ENCODE peak calls at places on chromosomes 7 and 10, in six cellular contexts. One of them, this sample, is unnamed. For H3K36me3, the result is how much of the 10 kb centered on the place peaks cover.

GRCh38 chr7:80821781-80822180 is 97.1 kb downstream of the SEMA3C start:
- DNase-seq in GM23338: no peak
- DNase-seq in GM23248: no peak
- DNase-seq in tibial nerve: no peak
- DNase-seq in cardiac muscle cell: peak
- DNase-seq in ovary: no peak
- DNase-seq in this sample: no peak

GRCh38 chr10:114665406-114665805 is 7.3 kb upstream of the ABLIM1 start:
- DNase-seq in ovary: no peak
- DNase-seq in cardiac muscle cell: no peak
- DNase-seq in tibial nerve: no peak
- DNase-seq in GM23248: no peak
- DNase-seq in GM23338: no peak
- DNase-seq in this sample: no peak

GRCh38 chr10:3099291-3100092 is 32.1 kb downstream of the PFKP start:
- DNase-seq in cardiac muscle cell: peak
- DNase-seq in GM23248: peak
- DNase-seq in ovary: no peak
- DNase-seq in GM23338: no peak
- DNase-seq in tibial nerve: no peak
- DNase-seq in this sample: no peak

GRCh38 chr10:85492684-85493083 is 873.9 kb downstream of the GRID1 start:
- DNase-seq in ovary: no peak
- DNase-seq in GM23248: no peak
- DNase-seq in tibial nerve: no peak
- DNase-seq in cardiac muscle cell: no peak
- DNase-seq in GM23338: peak
- DNase-seq in this sample: no peak

GRCh38 chr7:131015131-131015954 is 281.3 kb upstream of the KLF14 start:
- DNase-seq in cardiac muscle cell: peak
- DNase-seq in ovary: no peak
- DNase-seq in GM23248: peak
- DNase-seq in GM23338: no peak
- DNase-seq in tibial nerve: no peak
- DNase-seq in this sample: no peak

GRCh38 chr10:75774780-75775490 is 343.5 kb downstream of the LRMDA start:
- DNase-seq in ovary: peak
- DNase-seq in cardiac muscle cell: peak
- DNase-seq in GM23248: no peak
- DNase-seq in tibial nerve: no peak
- DNase-seq in GM23338: no peak
- DNase-seq in this sample: no peak

GRCh38 chr10:117165557-117166419 is 27.7 kb upstream of the VAX1 start:
- DNase-seq in tibial nerve: no peak
- DNase-seq in cardiac muscle cell: peak
- DNase-seq in GM23248: peak
- DNase-seq in ovary: no peak
- DNase-seq in GM23338: peak
- DNase-seq in this sample: no peak

GRCh38 chr7:35465791-35466336 is 212.0 kb upstream of the TBX20 start:
- DNase-seq in ovary: no peak
- DNase-seq in GM23248: no peak
- DNase-seq in cardiac muscle cell: no peak
- DNase-seq in tibial nerve: no peak
- DNase-seq in GM23338: no peak
- DNase-seq in this sample: no peak

GRCh38 chr7:17690030-17690429 is 250.3 kb downstream of the SNX13 start:
- DNase-seq in cardiac muscle cell: peak
- DNase-seq in ovary: no peak
- DNase-seq in GM23248: peak
- DNase-seq in GM23338: no peak
- DNase-seq in tibial nerve: no peak
- DNase-seq in this sample: no peak

GRCh38 chr10:90352288-90352687 is 505.6 kb downstream of the HTR7 start:
- DNase-seq in cardiac muscle cell: peak
- DNase-seq in tibial nerve: no peak
- DNase-seq in GM23338: peak
- DNase-seq in GM23248: no peak
- DNase-seq in ovary: no peak
- DNase-seq in this sample: no peak

GRCh38 chr7:157389951-157390730 is 53.3 kb downstream of the DNAJB6 start:
- DNase-seq in tibial nerve: no peak
- DNase-seq in GM23248: peak
- DNase-seq in GM23338: no peak
- DNase-seq in cardiac muscle cell: peak
- DNase-seq in ovary: no peak
- DNase-seq in this sample: peak

GRCh38 chr7:157383868-157384267 is 47.1 kb downstream of the DNAJB6 start:
- DNase-seq in GM23248: no peak
- DNase-seq in cardiac muscle cell: no peak
- DNase-seq in tibial nerve: no peak
- DNase-seq in ovary: no peak
- DNase-seq in GM23338: no peak
- DNase-seq in this sample: no peak

GRCh38 chr7:157384301-157384700 is 47.5 kb downstream of the DNAJB6 start:
- DNase-seq in GM23248: no peak
- DNase-seq in cardiac muscle cell: peak
- DNase-seq in ovary: no peak
- DNase-seq in tibial nerve: no peak
- DNase-seq in GM23338: no peak
- DNase-seq in this sample: no peak

GRCh38 chr7:157391036-157391710 is 54.4 kb downstream of the DNAJB6 start:
- DNase-seq in GM23248: no peak
- DNase-seq in cardiac muscle cell: no peak
- DNase-seq in ovary: no peak
- DNase-seq in tibial nerve: no peak
- DNase-seq in GM23338: no peak
- DNase-seq in this sample: no peak

DNA sequence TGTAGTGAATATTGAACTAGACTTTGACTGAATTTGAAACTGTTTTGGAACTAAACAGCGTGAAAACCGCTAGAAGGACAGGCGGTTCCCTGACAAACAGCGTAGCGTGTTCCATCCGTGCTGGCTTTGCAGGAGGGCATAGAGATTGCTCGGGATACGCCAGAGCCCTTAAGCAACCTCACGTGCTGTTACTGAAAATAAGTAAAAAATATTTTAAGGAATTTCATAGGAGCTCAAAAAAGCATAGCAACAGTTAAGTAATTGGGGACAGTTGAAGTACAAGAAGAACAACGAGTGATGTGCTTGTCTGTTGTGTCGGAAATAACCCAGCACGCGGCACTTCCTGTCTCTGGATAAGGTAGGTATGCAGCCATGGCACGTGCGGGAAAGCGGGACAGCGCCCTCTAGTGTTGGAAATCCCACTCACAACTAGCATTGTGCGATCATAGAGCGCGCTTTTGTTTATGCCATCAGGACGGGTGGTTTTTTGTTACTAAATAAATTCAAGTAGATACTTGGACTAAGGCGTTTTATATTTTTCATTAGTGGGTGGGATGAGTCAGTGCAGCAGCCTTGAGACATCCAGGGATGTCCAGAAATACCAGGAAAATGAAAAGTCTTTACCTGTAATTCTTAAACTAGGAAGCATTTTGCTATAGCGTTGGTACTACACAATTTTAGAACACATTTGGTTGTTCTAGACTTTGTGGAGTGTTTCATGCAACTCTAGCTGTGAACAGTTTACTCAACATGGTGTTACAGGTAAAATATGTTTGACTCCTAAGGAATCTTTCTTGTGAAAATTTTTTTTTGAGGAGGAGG is 50.4 kb downstream of the DNAJB6 start:
- DNase-seq in GM23338: peak
- DNase-seq in tibial nerve: peak
- DNase-seq in GM23248: peak
- DNase-seq in ovary: peak
- DNase-seq in cardiac muscle cell: peak
- DNase-seq in this sample: peak
- H3K36me3 ChIP-seq in GM23338: half or more
- H3K36me3 ChIP-seq in tibial nerve: under half
- H3K36me3 ChIP-seq in GM23248: half or more
- H3K36me3 ChIP-seq in ovary: under half
- H3K36me3 ChIP-seq in cardiac muscle cell: under half
- H3K36me3 ChIP-seq in this sample: under half

GRCh38 chr10:95558593-95559320 is 2.4 kb downstream of the SORBS1 start:
- DNase-seq in cardiac muscle cell: no peak
- DNase-seq in tibial nerve: no peak
- DNase-seq in GM23338: no peak
- DNase-seq in GM23248: no peak
- DNase-seq in ovary: no peak
- DNase-seq in this sample: no peak

GRCh38 chr10:95556994-95557767 is 4.0 kb downstream of the SORBS1 start:
- DNase-seq in GM23248: no peak
- DNase-seq in ovary: no peak
- DNase-seq in cardiac muscle cell: no peak
- DNase-seq in GM23338: no peak
- DNase-seq in tibial nerve: no peak
- DNase-seq in this sample: no peak

GRCh38 chr10:95561200-95562177 is at the start of gene SORBS1:
- DNase-seq in GM23248: peak
- DNase-seq in GM23338: peak
- DNase-seq in cardiac muscle cell: peak
- DNase-seq in tibial nerve: peak
- DNase-seq in ovary: peak
- DNase-seq in this sample: peak

GRCh38 chr10:95560288-95561199 is 627 bp downstream of the SORBS1 start:
- DNase-seq in GM23338: peak
- DNase-seq in GM23248: peak
- DNase-seq in ovary: peak
- DNase-seq in cardiac muscle cell: peak
- DNase-seq in tibial nerve: no peak
- DNase-seq in this sample: peak

DNA sequence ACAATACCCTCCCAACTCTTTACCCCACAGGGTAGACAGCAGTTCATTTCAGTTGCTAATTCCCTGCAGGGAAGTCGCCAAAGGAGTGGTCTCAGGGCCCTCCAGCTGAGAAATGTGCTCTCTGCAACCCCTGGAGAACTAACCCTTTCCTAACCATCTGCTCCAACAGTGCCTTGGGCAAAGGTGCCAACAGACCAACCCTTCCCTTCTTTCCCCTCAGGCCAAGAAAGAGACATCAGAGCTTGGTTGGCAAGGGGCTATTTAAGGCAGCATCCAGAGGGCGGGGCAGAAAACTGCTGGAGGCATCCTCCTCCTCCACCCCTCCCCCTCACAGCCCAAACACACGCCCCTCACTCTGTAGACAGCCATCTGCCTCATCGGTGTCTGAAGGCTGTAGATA is 1.7 kb downstream of the SORBS1 start:
- DNase-seq in cardiac muscle cell: no peak
- DNase-seq in tibial nerve: no peak
- DNase-seq in GM23338: peak
- DNase-seq in ovary: peak
- DNase-seq in GM23248: no peak
- DNase-seq in this sample: no peak
- H3K4me3 ChIP-seq in cardiac muscle cell: peak
- H3K4me3 ChIP-seq in tibial nerve: peak
- H3K4me3 ChIP-seq in GM23338: peak
- H3K4me3 ChIP-seq in ovary: peak
- H3K4me3 ChIP-seq in GM23248: no peak
- H3K4me3 ChIP-seq in this sample: no peak

GRCh38 chr10:6271663-6272062 is 68.9 kb downstream of the PFKFB3 start:
- DNase-seq in tibial nerve: no peak
- DNase-seq in GM23248: no peak
- DNase-seq in cardiac muscle cell: no peak
- DNase-seq in GM23338: no peak
- DNase-seq in ovary: no peak
- DNase-seq in this sample: no peak
- H3K27ac ChIP-seq in tibial nerve: no peak
- H3K27ac ChIP-seq in GM23248: no peak
- H3K27ac ChIP-seq in cardiac muscle cell: peak
- H3K27ac ChIP-seq in GM23338: no peak
- H3K27ac ChIP-seq in ovary: no peak
- H3K27ac ChIP-seq in this sample: peak

GRCh38 chr10:102651455-102652169 is 7.3 kb downstream of the TRIM8 start:
- DNase-seq in GM23248: no peak
- DNase-seq in tibial nerve: no peak
- DNase-seq in ovary: no peak
- DNase-seq in GM23338: no peak
- DNase-seq in cardiac muscle cell: no peak
- DNase-seq in this sample: no peak

GRCh38 chr10:102648269-102648888 is 4.1 kb downstream of the TRIM8 start:
- DNase-seq in ovary: no peak
- DNase-seq in GM23338: no peak
- DNase-seq in GM23248: no peak
- DNase-seq in cardiac muscle cell: no peak
- DNase-seq in tibial nerve: no peak
- DNase-seq in this sample: no peak

GRCh38 chr10:102648889-102649752 is 4.8 kb downstream of the TRIM8 start:
- DNase-seq in cardiac muscle cell: no peak
- DNase-seq in ovary: no peak
- DNase-seq in GM23338: peak
- DNase-seq in tibial nerve: no peak
- DNase-seq in GM23248: peak
- DNase-seq in this sample: peak

GRCh38 chr10:102650655-102651454 is 6.6 kb downstream of the TRIM8 start:
- DNase-seq in tibial nerve: no peak
- DNase-seq in GM23248: no peak
- DNase-seq in GM23338: no peak
- DNase-seq in ovary: no peak
- DNase-seq in cardiac muscle cell: no peak
- DNase-seq in this sample: no peak

DNA sequence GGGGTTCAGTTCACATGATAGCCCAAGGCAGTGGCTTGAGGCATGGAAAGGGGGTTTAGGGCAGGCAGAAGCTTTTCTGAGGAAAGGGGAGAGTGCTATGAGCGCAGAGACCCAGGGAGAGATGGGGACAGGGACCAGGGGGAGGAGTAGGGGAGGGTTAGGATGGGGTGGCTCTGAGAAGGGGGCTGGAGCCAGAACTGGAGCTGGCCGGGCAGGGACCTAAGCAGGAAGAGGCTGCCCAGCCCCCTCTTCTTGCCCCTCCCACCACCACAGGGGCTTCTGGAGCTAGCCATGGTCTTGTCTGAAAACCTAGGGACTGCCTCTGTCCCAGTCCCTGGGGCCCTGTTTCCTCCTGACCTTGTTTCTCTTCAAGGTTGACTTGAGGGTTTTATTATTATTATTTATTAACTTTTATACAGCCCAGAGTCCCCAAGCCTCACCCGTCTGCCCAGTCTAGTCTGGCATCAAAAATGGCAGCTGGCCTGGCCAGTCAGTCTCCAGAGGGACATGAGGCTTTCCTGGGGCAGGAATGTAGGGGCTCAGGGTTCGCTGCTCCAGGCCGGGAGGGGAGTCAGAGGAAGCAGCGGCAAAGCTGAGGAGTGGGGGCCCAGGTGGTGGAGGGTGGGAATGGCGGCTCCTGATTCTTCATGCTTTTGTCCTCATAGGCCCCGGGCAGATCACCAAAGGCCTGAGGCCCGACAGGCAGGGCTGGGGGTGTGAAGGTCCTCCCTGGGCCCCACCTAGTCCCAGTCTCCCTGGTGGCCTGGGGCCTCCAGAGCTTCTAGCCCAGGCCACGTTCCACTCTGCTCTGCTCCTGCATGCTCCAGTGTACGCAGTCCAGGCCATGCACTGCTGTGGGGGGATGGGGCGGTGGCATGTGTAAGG is 5.7 kb downstream of the TRIM8 start:
- DNase-seq in tibial nerve: no peak
- DNase-seq in GM23338: peak
- DNase-seq in ovary: no peak
- DNase-seq in GM23248: no peak
- DNase-seq in cardiac muscle cell: no peak
- DNase-seq in this sample: no peak
- H3K36me3 ChIP-seq in tibial nerve: under half
- H3K36me3 ChIP-seq in GM23338: under half
- H3K36me3 ChIP-seq in ovary: under half
- H3K36me3 ChIP-seq in GM23248: under half
- H3K36me3 ChIP-seq in cardiac muscle cell: under half
- H3K36me3 ChIP-seq in this sample: under half

GRCh38 chr10:133094866-133095265 is 7.1 kb downstream of the ADGRA1 start:
- DNase-seq in GM23248: no peak
- DNase-seq in tibial nerve: no peak
- DNase-seq in ovary: no peak
- DNase-seq in GM23338: no peak
- DNase-seq in cardiac muscle cell: no peak
- DNase-seq in this sample: no peak
- H3K4me3 ChIP-seq in GM23248: no peak
- H3K4me3 ChIP-seq in tibial nerve: no peak
- H3K4me3 ChIP-seq in ovary: no peak
- H3K4me3 ChIP-seq in GM23338: no peak
- H3K4me3 ChIP-seq in cardiac muscle cell: no peak
- H3K4me3 ChIP-seq in this sample: no peak